ENCODE peak calls at places on chromosomes 12 and 14, in seven cellular contexts. Y, R, Q, B, P, X and N are unnamed samples.

GRCh38 chr12:522692-523378 is 63.1 kb downstream of the B4GALNT3 start:
- ATAC-seq in B (no peak), X (no peak), Y (no peak), Q (no peak), P (no peak), R (no peak), N (no peak)

GRCh38 chr12:57459750-57460400 is at the start of gene GLI1:
- ATAC-seq in P (no peak), B (peak), Q (no peak), R (no peak), X (no peak), Y (no peak), N (no peak)

GRCh38 chr12:58026892-58027891 is 85.8 kb downstream of the ATP23 start:
- ATAC-seq in P (no peak), Q (no peak), R (no peak), Y (no peak), B (no peak), X (no peak), N (no peak)

GRCh38 chr12:49794021-49794420 is 34.2 kb downstream of the NCKAP5L start:
- ATAC-seq in B (no peak), X (no peak), Q (no peak), P (no peak), Y (no peak), R (no peak), N (no peak)

GRCh38 chr14:51552275-51552674 is 99.4 kb upstream of the FRMD6 start:
- ATAC-seq in P (no peak), Y (no peak), B (no peak), X (no peak), Q (no peak), R (no peak), N (no peak)

GRCh38 chr14:102530828-102531478 is 21.4 kb upstream of the ANKRD9 start:
- ATAC-seq in Y (peak), R (peak), B (peak), Q (peak), P (peak), X (no peak), N (no peak)

GRCh38 chr12:77559400-77560074 is 271.2 kb upstream of the NAV3 start:
- ATAC-seq in R (no peak), B (no peak), Q (no peak), P (no peak), X (no peak), Y (peak), N (peak)

GRCh38 chr12:67797769-67798168 is 149.2 kb downstream of the DYRK2 start:
- ATAC-seq in P (no peak), B (no peak), Y (no peak), Q (no peak), R (no peak), X (no peak), N (no peak)

GRCh38 chr12:63949902-63950301 is 105.4 kb downstream of the SRGAP1 start:
- ATAC-seq in Y (no peak), X (peak), B (no peak), R (no peak), P (peak), Q (no peak), N (no peak)

GRCh38 chr14:61475316-61475715 is 153.9 kb downstream of the PRKCH start:
- ATAC-seq in P (peak), X (peak), Q (no peak), B (no peak), R (peak), Y (peak), N (no peak)

GRCh38 chr14:61418749-61419148 is 97.4 kb downstream of the PRKCH start:
- ATAC-seq in Q (no peak), B (no peak), Y (no peak), P (no peak), R (no peak), X (no peak), N (no peak)

GRCh38 chr14:21241218-21241819 is 27.9 kb downstream of the HNRNPC start:
- ATAC-seq in R (no peak), X (no peak), B (no peak), P (no peak), Q (no peak), Y (no peak), N (no peak)

GRCh38 chr14:54712371-54712998 is 145.6 kb downstream of the SAMD4A start:
- ATAC-seq in P (no peak), B (peak), Q (no peak), Y (no peak), X (no peak), R (no peak), N (peak)

GRCh38 chr14:56241441-56241840 is 123.2 kb downstream of the PELI2 start:
- ATAC-seq in R (no peak), Q (no peak), P (no peak), B (no peak), X (no peak), Y (no peak), N (no peak)

GRCh38 chr12:48795550-48796455 is 6.9 kb upstream of the ADCY6 start:
- ATAC-seq in R (peak), Y (peak), B (peak), P (peak), X (peak), Q (peak), N (peak)

GRCh38 chr14:61516125-61516740 is 179.1 kb upstream of the HIF1A start:
- ATAC-seq in B (no peak), Q (no peak), X (no peak), R (no peak), P (no peak), Y (no peak), N (no peak)

GRCh38 chr14:104855532-104856090 is 9.5 kb upstream of the CEP170B start:
- ATAC-seq in P (peak), X (no peak), Y (peak), B (no peak), R (no peak), Q (no peak), N (no peak)

GRCh38 chr14:21735639-21736307 is 62.2 kb upstream of the OR4E1 start:
- ATAC-seq in B (no peak), P (no peak), X (no peak), Q (no peak), R (no peak), Y (no peak), N (no peak)

GRCh38 chr12:93115646-93116045 is 186.6 kb upstream of the EEA1 start:
- ATAC-seq in P (peak), B (no peak), Q (no peak), X (no peak), Y (no peak), R (no peak), N (peak)

GRCh38 chr12:49557917-49558215 is 10.1 kb downstream of the MCRS1 start:
- ATAC-seq in Y (no peak), X (no peak), B (peak), R (no peak), Q (no peak), P (peak), N (no peak)

GRCh38 chr12:14479004-14479403 is 88.7 kb downstream of the PLBD1 start:
- ATAC-seq in P (no peak), B (no peak), Q (no peak), X (no peak), R (no peak), Y (no peak), N (no peak)

GRCh38 chr12:2384029-2384386 is 331.2 kb downstream of the CACNA1C start:
- ATAC-seq in R (no peak), Q (no peak), X (no peak), P (no peak), Y (no peak), B (no peak), N (no peak)

GRCh38 chr12:69484428-69484827 is 14.2 kb downstream of the FRS2 start:
- ATAC-seq in R (no peak), Y (no peak), B (no peak), Q (no peak), X (no peak), P (no peak), N (no peak)
- TF ChIP-seq CTCF in R (no peak), Y (no peak), B (no peak), Q (no peak), X (no peak), P (no peak), N (no peak)

GRCh38 chr12:51160814-51161459 is 12.0 kb downstream of the TFCP2 start:
- ATAC-seq in R (no peak), X (no peak), Q (no peak), Y (no peak), B (no peak), P (no peak), N (no peak)
- H3K4me3 ChIP-seq in R (no peak), X (no peak), Q (no peak), Y (no peak), B (no peak), P (no peak), N (no peak)

GRCh38 chr14:72416892-72417291 is 477.0 kb downstream of the DPF3 start:
- ATAC-seq in Y (no peak), Q (no peak), B (peak), P (peak), R (no peak), X (no peak), N (no peak)
- TF ChIP-seq CTCF in Y (no peak), Q (no peak), B (peak), P (no peak), R (no peak), X (no peak), N (no peak)

DNA sequence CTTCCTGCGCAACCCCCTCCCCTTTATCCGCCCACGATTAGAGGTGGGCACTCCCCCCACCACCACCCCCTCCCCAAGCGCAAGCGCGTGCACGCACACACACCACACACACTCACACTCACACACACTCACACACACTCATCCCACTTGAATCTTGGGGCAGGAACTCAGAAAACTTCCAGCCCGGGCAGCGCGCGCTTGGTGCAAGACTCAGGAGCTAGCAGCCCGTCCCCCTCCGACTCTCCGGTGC is at the start of gene HMGA2:
- ATAC-seq in B (no peak), P (no peak), R (no peak), X (no peak), Y (no peak), Q (peak), N (no peak)
- H3K4me3 ChIP-seq in B (peak), P (peak), R (peak), X (peak), Y (peak), Q (peak), N (peak)

GRCh38 chr12:112427760-112428159 is 9.0 kb downstream of the PTPN11 start:
- ATAC-seq in P (no peak), X (no peak), Q (no peak), R (no peak), B (no peak), Y (no peak), N (no peak)
- TF ChIP-seq CTCF in P (no peak), X (no peak), Q (no peak), R (no peak), B (no peak), Y (no peak), N (no peak)

DNA sequence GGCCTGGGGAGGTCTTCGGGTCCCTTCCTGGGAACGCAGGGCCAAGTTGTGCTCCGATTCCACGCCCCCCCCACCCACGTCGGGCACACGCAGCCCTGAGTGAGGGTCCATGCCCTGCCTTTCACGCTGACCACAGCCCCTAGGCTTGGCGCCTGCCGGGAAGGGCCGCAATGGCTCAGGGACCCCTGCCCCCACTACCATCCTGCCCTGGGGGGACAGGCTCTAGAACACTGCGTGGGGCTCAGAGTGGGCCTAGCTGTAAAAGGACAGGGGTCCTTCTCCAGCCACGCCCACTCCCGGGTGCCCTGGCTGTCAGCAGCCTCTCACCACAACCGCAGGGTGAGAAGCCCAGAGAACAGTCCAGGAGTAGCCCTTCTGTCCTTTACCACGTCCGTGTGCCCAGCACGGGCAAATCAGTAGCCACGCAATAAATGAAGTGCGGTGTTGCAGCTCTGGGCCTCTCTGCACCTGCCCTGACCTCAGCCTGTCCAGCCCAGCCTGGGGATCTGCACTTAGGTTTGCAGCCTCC is 9.4 kb upstream of the GPR68 start:
- ATAC-seq in B (no peak), X (peak), Q (no peak), P (peak), Y (peak), R (peak), N (no peak)
- H3K4me3 ChIP-seq in B (peak), X (peak), Q (peak), P (no peak), Y (peak), R (peak), N (peak)

DNA sequence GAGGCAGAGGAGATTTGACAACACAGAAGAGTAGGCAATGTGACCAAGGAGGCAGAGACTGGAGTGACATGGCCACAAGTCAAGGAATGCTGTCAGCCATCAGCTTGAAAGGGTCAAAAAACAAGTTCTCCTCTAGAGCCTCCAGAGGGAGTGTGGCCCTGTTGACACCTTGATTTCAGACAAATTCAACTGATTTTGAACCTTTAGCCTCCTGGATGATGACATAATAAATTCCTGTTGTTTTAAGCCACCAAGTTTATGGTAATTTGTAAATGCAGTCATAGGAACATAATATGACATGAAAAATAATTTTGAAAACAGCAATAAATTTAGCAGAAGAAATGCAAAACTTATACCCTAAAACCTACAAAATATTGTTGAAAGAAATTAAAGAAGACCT is 8.5 kb upstream of the NGDN start:
- ATAC-seq in Y (no peak), Q (no peak), P (no peak), R (no peak), X (no peak), B (no peak), N (no peak)
- TF ChIP-seq CTCF in Y (no peak), Q (no peak), P (no peak), R (no peak), X (no peak), B (no peak), N (no peak)